ENCODE peak calls at places on chromosomes 5 and 9, in six cellular contexts. S, Z, D, H, Q and U are unnamed samples.

GRCh38 chr5:149959406-149960236 is 937 bp upstream of the SLC26A2 start:
- DNase-seq in S (peak; percentile 87), Z (peak; percentile 75), D (peak; percentile 70), H (peak; percentile 66), Q (peak; percentile 74), U (no peak)

GRCh38 chr5:74384851-74385250 is 255.7 kb downstream of the ENC1 start:
- DNase-seq in S (no peak), Z (no peak), D (no peak), H (peak; percentile 24), Q (no peak), U (no peak)

GRCh38 chr9:131872006-131872405 is 132.1 kb upstream of the RAPGEF1 start:
- DNase-seq in S (no peak), Z (no peak), D (no peak), H (no peak), Q (no peak), U (no peak)

GRCh38 chr5:27234916-27235315 is 196.5 kb upstream of the CDH9 start:
- DNase-seq in S (no peak), Z (no peak), D (no peak), H (no peak), Q (peak; percentile 1), U (no peak)

GRCh38 chr5:151682751-151683331 is 3.9 kb downstream of the SPARC start:
- DNase-seq in S (no peak), Z (peak; percentile 73), D (no peak), H (no peak), Q (peak; percentile 67), U (no peak)

GRCh38 chr5:95591490-95591901 is 28.4 kb upstream of the GPR150 start:
- DNase-seq in S (peak; percentile 63), Z (peak; percentile 56), D (peak; percentile 52), H (peak; percentile 78), Q (peak; percentile 65), U (peak; percentile 42)

GRCh38 chr5:91170266-91170665 is 212.9 kb downstream of the ARRDC3 start:
- DNase-seq in S (no peak), Z (peak; percentile 54), D (no peak), H (peak; percentile 64), Q (peak; percentile 56), U (no peak)

GRCh38 chr5:963673-964531 is 44.7 kb upstream of the NKD2 start:
- DNase-seq in S (no peak), Z (peak; percentile 97), D (peak; percentile 80), H (no peak), Q (peak; percentile 97), U (peak; percentile 14)

GRCh38 chr5:120767171-120767820 is 303.2 kb downstream of the PRR16 start:
- DNase-seq in S (no peak), Z (peak; percentile 52), D (no peak), H (peak; percentile 49), Q (peak; percentile 64), U (no peak)

GRCh38 chr5:167720201-167720600 is 571.2 kb upstream of the WWC1 start:
- DNase-seq in S (no peak), Z (no peak), D (no peak), H (no peak), Q (no peak), U (no peak)

GRCh38 chr9:130172858-130173461 is 756 bp downstream of the NCS1 start:
- DNase-seq in S (no peak), Z (peak; percentile 17), D (no peak), H (no peak), Q (no peak), U (no peak)

GRCh38 chr9:37408933-37409710 is 13.4 kb upstream of the GRHPR start:
- DNase-seq in S (no peak), Z (no peak), D (peak; percentile 100), H (no peak), Q (no peak), U (no peak)

GRCh38 chr5:172178301-172179031 is 9.6 kb downstream of the STK10 start:
- DNase-seq in S (no peak), Z (no peak), D (peak; percentile 79), H (no peak), Q (no peak), U (no peak)

GRCh38 chr9:78584589-78584988 is 287.7 kb downstream of the PSAT1 start:
- DNase-seq in S (no peak), Z (no peak), D (no peak), H (no peak), Q (no peak), U (no peak)

GRCh38 chr9:133701981-133702797 is 36.0 kb downstream of the SARDH start:
- DNase-seq in S (no peak), Z (peak; percentile 80), D (no peak), H (no peak), Q (peak; percentile 79), U (no peak)

GRCh38 chr5:9932770-9933169 is 302.6 kb upstream of the TAS2R1 start:
- DNase-seq in S (peak; percentile 1), Z (peak; percentile 52), D (no peak), H (peak; percentile 47), Q (peak; percentile 44), U (no peak)

GRCh38 chr5:147913786-147914185 is 7.4 kb upstream of the C5orf46 start:
- DNase-seq in S (no peak), Z (no peak), D (no peak), H (no peak), Q (no peak), U (no peak)

GRCh38 chr5:84306617-84307016 is 78.1 kb downstream of the EDIL3 start:
- DNase-seq in S (no peak), Z (no peak), D (no peak), H (no peak), Q (no peak), U (no peak)

GRCh38 chr9:121322037-121322736 is 47.9 kb downstream of the STOM start:
- DNase-seq in S (peak; percentile 44), Z (peak; percentile 88), D (no peak), H (peak; percentile 95), Q (peak; percentile 85), U (peak; percentile 74)

GRCh38 chr5:173513521-173513991 is 102.9 kb downstream of the BOD1 start:
- DNase-seq in S (no peak), Z (peak; percentile 25), D (no peak), H (peak; percentile 70), Q (peak; percentile 36), U (no peak)

GRCh38 chr5:81778642-81779041 is 27.7 kb upstream of the SSBP2 start:
- DNase-seq in S (no peak), Z (peak; percentile 48), D (peak; percentile 21), H (peak; percentile 51), Q (peak; percentile 43), U (no peak)

GRCh38 chr9:98450486-98450885 is 195.0 kb upstream of the TBC1D2 start:
- DNase-seq in S (no peak), Z (no peak), D (no peak), H (peak; percentile 36), Q (no peak), U (no peak)

GRCh38 chr9:95133351-95133724 is 184.2 kb downstream of the FANCC start:
- DNase-seq in S (no peak), Z (no peak), D (no peak), H (no peak), Q (no peak), U (no peak)

GRCh38 chr9:95134457-95134881 is 183.0 kb downstream of the FANCC start:
- DNase-seq in S (no peak), Z (no peak), D (no peak), H (no peak), Q (no peak), U (no peak)

GRCh38 chr9:95137587-95138145 is 179.8 kb downstream of the FANCC start:
- DNase-seq in S (no peak), Z (no peak), D (no peak), H (no peak), Q (no peak), U (no peak)

GRCh38 chr9:95138474-95138873 is 179.0 kb downstream of the FANCC start:
- DNase-seq in S (no peak), Z (no peak), D (no peak), H (no peak), Q (no peak), U (no peak)

GRCh38 chr9:95135756-95136155 is 181.8 kb downstream of the FANCC start:
- DNase-seq in S (no peak), Z (no peak), D (no peak), H (no peak), Q (no peak), U (no peak)
- TF ChIP-seq CTCF in S (no peak), Z (no peak), D (no peak), H (no peak), Q (no peak), U (no peak)

GRCh38 chr5:43043400-43043756 is 3.3 kb upstream of the ANXA2R start:
- DNase-seq in S (no peak), Z (no peak), D (no peak), H (no peak), Q (no peak), U (no peak)
- TF ChIP-seq CTCF in S (peak; percentile 2), Z (no peak), D (no peak), H (no peak), Q (no peak), U (no peak)

DNA sequence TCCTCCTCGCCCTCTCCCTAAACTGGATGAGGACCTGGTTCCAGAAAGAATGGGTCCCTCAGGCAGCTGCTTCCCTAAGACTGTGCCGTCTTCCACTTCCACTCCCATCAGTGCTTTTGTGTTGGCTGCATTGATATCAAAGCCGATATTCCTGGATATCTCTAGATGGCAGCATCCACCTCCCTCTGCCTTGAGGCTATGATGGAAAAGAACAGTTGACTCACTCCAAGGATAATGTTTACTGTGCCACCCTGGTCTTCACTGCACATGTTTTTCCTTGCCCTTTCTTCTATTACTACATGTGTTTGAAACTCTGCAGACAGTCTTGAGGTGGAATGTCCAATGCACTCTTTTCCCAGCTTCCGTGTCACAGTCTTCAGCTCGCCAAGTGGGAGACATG is 211.6 kb downstream of the MAST4 start:
- DNase-seq in S (peak; percentile 2), Z (peak; percentile 64), D (no peak), H (peak; percentile 60), Q (peak; percentile 72), U (peak; percentile 32)
- TF ChIP-seq CTCF in S (peak; percentile 14), Z (peak; percentile 45), D (no peak), H (peak; percentile 69), Q (peak; percentile 63), U (peak; percentile 67)

DNA sequence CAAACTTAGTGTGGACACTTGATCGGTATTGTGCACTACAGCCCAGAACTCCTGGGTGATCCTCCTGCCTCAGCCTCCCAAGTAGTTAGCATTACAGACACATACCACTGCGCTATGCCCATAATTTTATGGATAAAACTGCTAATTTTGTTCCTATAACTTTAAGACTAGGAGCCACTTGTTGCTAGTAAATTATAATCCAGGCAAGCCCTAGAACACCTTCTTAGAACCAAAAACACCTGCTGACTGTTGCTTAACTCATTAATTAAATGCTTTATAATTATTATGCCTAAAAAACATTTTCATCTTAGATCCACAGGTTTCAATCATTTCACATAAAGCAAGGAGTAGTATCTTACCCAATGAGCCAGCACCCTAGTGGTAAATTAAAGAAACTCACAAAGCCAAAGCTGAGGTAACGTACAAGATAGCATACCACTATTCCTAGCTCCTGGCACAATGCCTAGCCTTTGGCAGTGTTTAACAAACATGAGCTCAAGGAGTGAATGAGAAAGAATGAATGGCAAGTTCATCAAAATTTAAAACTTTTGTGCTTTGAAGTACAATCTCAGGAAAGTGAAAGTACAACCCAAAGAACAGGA is 5.4 kb downstream of the MRPS27 start:
- DNase-seq in S (no peak), Z (peak; percentile 89), D (no peak), H (peak; percentile 81), Q (peak; percentile 89), U (no peak)
- TF ChIP-seq CTCF in S (no peak), Z (peak; percentile 34), D (no peak), H (peak; percentile 37), Q (peak; percentile 33), U (peak; percentile 20)

GRCh38 chr9:136218673-136219072 is 13.7 kb upstream of the LHX3 start:
- DNase-seq in S (no peak), Z (no peak), D (no peak), H (no peak), Q (no peak), U (no peak)
- TF ChIP-seq CTCF in S (no peak), Z (no peak), D (no peak), H (no peak), Q (no peak), U (no peak)